ENCODE peak calls at places on chromosomes 11 and 22, in six cellular contexts. One of them, this sample, is unnamed. For H3K36me3, the result is how much of the 10 kb centered on the place peaks cover.

GRCh38 chr11:99513368-99513767 is 492.6 kb downstream of the CNTN5 start:
- DNase-seq in PC-3: no peak
- DNase-seq in sigmoid colon: no peak
- DNase-seq in tibial nerve: no peak
- DNase-seq in spleen: no peak
- DNase-seq in CD8-positive, alpha-beta memory T cell: no peak
- DNase-seq in this sample: no peak

GRCh38 chr11:96278039-96278897 is 64.7 kb downstream of the MAML2 start:
- DNase-seq in PC-3: peak
- DNase-seq in sigmoid colon: no peak
- DNase-seq in tibial nerve: no peak
- DNase-seq in spleen: no peak
- DNase-seq in CD8-positive, alpha-beta memory T cell: no peak
- DNase-seq in this sample: no peak

GRCh38 chr22:30483169-30483568 is 11.4 kb upstream of the SEC14L3 start:
- DNase-seq in PC-3: no peak
- DNase-seq in sigmoid colon: no peak
- DNase-seq in tibial nerve: no peak
- DNase-seq in spleen: no peak
- DNase-seq in CD8-positive, alpha-beta memory T cell: no peak
- DNase-seq in this sample: no peak

GRCh38 chr11:69521461-69521860 is 40.0 kb downstream of the LINC01488 start:
- DNase-seq in PC-3: no peak
- DNase-seq in sigmoid colon: no peak
- DNase-seq in tibial nerve: no peak
- DNase-seq in spleen: no peak
- DNase-seq in CD8-positive, alpha-beta memory T cell: peak
- DNase-seq in this sample: no peak

GRCh38 chr11:134640971-134641968 is 229.2 kb upstream of the B3GAT1 start:
- DNase-seq in PC-3: no peak
- DNase-seq in sigmoid colon: no peak
- DNase-seq in tibial nerve: no peak
- DNase-seq in spleen: no peak
- DNase-seq in CD8-positive, alpha-beta memory T cell: no peak
- DNase-seq in this sample: no peak

GRCh38 chr22:31891366-31892079 is 52.8 kb upstream of the YWHAH start:
- DNase-seq in PC-3: no peak
- DNase-seq in sigmoid colon: no peak
- DNase-seq in tibial nerve: no peak
- DNase-seq in spleen: no peak
- DNase-seq in CD8-positive, alpha-beta memory T cell: no peak
- DNase-seq in this sample: no peak

GRCh38 chr22:39690901-39691620 is 120.5 kb downstream of the CACNA1I start:
- DNase-seq in PC-3: no peak
- DNase-seq in sigmoid colon: no peak
- DNase-seq in tibial nerve: no peak
- DNase-seq in spleen: no peak
- DNase-seq in CD8-positive, alpha-beta memory T cell: no peak
- DNase-seq in this sample: no peak

GRCh38 chr22:46079093-46079860 is 71.0 kb upstream of the PPARA start:
- DNase-seq in PC-3: no peak
- DNase-seq in sigmoid colon: peak
- DNase-seq in tibial nerve: peak
- DNase-seq in spleen: peak
- DNase-seq in CD8-positive, alpha-beta memory T cell: peak
- DNase-seq in this sample: no peak

GRCh38 chr11:134429104-134429503 is 17.1 kb upstream of the B3GAT1 start:
- DNase-seq in PC-3: no peak
- DNase-seq in sigmoid colon: no peak
- DNase-seq in tibial nerve: no peak
- DNase-seq in spleen: no peak
- DNase-seq in CD8-positive, alpha-beta memory T cell: no peak
- DNase-seq in this sample: no peak

GRCh38 chr22:49796596-49797270 is 30.9 kb downstream of the BRD1 start:
- DNase-seq in PC-3: no peak
- DNase-seq in sigmoid colon: no peak
- DNase-seq in tibial nerve: no peak
- DNase-seq in spleen: no peak
- DNase-seq in CD8-positive, alpha-beta memory T cell: no peak
- DNase-seq in this sample: no peak

GRCh38 chr22:49793871-49794270 is 33.8 kb downstream of the BRD1 start:
- DNase-seq in PC-3: no peak
- DNase-seq in sigmoid colon: no peak
- DNase-seq in tibial nerve: no peak
- DNase-seq in spleen: no peak
- DNase-seq in CD8-positive, alpha-beta memory T cell: no peak
- DNase-seq in this sample: no peak

GRCh38 chr22:49797706-49798105 is 30.0 kb downstream of the BRD1 start:
- DNase-seq in PC-3: no peak
- DNase-seq in sigmoid colon: no peak
- DNase-seq in tibial nerve: no peak
- DNase-seq in spleen: no peak
- DNase-seq in CD8-positive, alpha-beta memory T cell: no peak
- DNase-seq in this sample: no peak

GRCh38 chr22:49793296-49793695 is 34.4 kb downstream of the BRD1 start:
- DNase-seq in PC-3: no peak
- DNase-seq in sigmoid colon: no peak
- DNase-seq in tibial nerve: no peak
- DNase-seq in spleen: no peak
- DNase-seq in CD8-positive, alpha-beta memory T cell: no peak
- DNase-seq in this sample: no peak

DNA sequence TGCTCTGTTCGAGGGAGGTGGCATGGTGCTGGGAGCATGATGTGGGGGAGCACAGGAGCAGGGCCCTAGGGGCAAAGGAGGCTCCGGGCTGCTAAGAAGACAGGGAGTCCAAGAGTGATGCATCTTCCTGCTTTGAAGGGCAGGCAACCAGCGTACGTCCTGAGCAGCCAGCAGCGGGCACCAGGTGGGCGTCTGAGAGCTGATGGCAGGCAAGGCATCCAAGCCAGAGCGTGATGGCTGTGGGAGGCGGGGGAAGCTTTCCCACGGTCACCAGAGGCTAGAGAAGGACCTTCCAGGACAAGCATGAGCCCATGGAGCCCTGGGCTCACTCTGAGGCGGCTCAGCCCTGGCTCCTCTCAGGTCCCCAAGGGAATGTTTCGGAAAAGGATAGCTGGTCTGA is 32.2 kb downstream of the BRD1 start:
- DNase-seq in PC-3: no peak
- DNase-seq in sigmoid colon: no peak
- DNase-seq in tibial nerve: no peak
- DNase-seq in spleen: no peak
- DNase-seq in CD8-positive, alpha-beta memory T cell: no peak
- DNase-seq in this sample: no peak
- H3K36me3 ChIP-seq in PC-3: under half
- H3K36me3 ChIP-seq in sigmoid colon: under half
- H3K36me3 ChIP-seq in tibial nerve: half or more
- H3K36me3 ChIP-seq in spleen: half or more
- H3K36me3 ChIP-seq in CD8-positive, alpha-beta memory T cell: half or more
- H3K36me3 ChIP-seq in this sample: under half

DNA sequence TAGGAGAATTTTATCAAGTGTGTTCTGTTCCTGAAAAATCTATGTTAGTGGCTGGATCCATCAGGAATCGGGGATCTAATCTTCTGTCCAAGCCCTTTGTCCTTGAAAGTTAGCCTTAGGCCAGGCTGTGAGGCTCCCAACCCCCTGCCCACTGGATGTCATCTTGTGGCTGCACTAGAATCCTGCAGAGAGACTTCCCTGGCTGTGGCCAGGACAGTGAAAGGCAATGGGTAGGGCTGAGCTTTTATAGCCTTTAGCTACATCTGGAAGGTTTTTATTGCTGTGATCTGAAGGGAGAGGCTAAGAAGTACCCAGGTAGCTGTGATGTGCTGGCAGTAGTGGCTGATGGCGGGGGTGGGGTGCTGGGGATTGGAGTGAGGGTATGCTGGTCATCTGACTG is 2.1 kb downstream of the OAF start:
- DNase-seq in PC-3: peak
- DNase-seq in sigmoid colon: no peak
- DNase-seq in tibial nerve: no peak
- DNase-seq in spleen: no peak
- DNase-seq in CD8-positive, alpha-beta memory T cell: no peak
- DNase-seq in this sample: no peak
- H3K4me3 ChIP-seq in PC-3: peak
- H3K4me3 ChIP-seq in sigmoid colon: peak
- H3K4me3 ChIP-seq in tibial nerve: peak
- H3K4me3 ChIP-seq in spleen: no peak
- H3K4me3 ChIP-seq in CD8-positive, alpha-beta memory T cell: no peak
- H3K4me3 ChIP-seq in this sample: peak

DNA sequence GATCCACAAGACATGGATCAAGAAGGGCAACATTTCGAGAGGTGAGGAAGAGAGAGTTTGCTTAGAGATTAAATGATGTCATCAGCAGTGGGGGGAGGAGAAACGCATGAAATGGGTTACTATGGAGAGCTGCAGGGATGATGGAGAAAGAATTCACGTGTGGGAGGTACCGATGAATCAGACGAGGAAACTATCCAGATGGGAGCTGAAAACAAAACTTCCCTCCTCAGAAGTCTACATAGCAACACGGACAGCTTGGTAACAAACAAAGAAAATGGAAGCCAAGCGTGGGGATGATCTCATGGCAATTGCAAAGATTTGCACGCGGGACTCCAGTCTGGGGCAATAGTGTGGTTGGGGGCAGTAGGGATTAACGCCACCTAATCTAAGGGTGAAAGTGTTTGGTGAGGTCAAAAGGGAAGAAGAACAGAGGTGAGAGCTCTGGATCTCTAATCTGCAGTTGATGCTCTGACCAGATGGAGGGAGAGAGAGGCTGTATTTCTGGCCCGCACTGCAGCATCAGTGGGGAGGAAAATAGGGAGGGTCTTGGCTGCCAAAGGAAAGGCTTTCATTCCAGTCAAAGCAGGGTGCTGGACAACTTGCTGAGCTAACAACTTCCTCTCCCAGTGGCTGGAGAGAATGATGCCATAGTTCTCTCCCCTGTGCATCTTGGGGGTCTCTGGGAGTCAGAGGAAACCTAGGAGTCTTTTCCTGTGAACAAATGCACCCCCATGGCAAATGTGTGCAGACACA is 43.4 kb upstream of the CSNK2A3 start:
- DNase-seq in PC-3: no peak
- DNase-seq in sigmoid colon: no peak
- DNase-seq in tibial nerve: no peak
- DNase-seq in spleen: no peak
- DNase-seq in CD8-positive, alpha-beta memory T cell: no peak
- DNase-seq in this sample: no peak
- H3K27ac ChIP-seq in PC-3: no peak
- H3K27ac ChIP-seq in sigmoid colon: peak
- H3K27ac ChIP-seq in tibial nerve: no peak
- H3K27ac ChIP-seq in spleen: no peak
- H3K27ac ChIP-seq in CD8-positive, alpha-beta memory T cell: no peak
- H3K27ac ChIP-seq in this sample: no peak

GRCh38 chr22:20577045-20577444 is 69.6 kb downstream of the MED15 start:
- DNase-seq in PC-3: no peak
- DNase-seq in sigmoid colon: no peak
- DNase-seq in tibial nerve: no peak
- DNase-seq in spleen: peak
- DNase-seq in CD8-positive, alpha-beta memory T cell: no peak
- DNase-seq in this sample: no peak
- H3K36me3 ChIP-seq in PC-3: under half
- H3K36me3 ChIP-seq in sigmoid colon: under half
- H3K36me3 ChIP-seq in tibial nerve: half or more
- H3K36me3 ChIP-seq in spleen: half or more
- H3K36me3 ChIP-seq in CD8-positive, alpha-beta memory T cell: half or more
- H3K36me3 ChIP-seq in this sample: under half

DNA sequence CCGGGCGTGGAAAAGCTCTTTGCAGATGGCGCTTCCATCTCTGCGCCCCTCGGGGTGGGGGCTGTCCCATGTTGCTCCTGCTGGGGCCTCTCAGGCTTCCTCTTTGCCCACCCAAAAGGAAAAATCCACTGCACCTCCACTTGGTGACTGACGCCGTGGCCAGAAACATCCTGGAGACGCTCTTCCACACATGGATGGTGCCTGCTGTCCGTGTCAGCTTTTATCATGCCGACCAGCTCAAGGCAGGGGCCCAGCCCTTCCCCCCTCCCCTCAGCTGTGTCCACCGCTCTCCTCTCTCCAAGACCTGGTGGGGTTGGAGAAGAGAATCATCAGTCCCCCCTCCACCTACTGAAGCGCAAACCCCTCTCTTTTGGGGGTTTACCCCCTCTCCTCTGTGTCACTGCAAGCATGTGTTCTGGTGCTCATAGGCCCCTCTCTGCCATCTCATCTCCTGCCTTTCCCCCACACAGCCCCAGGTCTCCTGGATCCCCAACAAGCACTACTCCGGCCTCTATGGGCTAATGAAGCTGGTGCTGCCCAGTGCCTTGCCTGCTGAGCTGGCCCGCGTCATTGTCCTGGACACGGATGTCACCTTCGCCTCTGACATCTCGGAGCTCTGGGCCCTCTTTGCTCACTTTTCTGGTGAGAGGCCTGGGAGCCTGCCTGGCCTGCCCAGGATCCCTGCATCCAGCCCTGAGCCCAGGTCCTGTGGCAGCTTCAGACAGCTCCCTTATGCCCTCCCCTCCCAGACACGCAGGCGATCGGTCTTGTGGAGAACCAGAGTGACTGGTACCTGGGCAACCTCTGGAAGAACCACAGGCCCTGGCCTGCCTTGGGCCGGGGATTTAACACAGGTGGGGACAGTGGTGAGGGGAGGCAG is 1.8 kb downstream of the LARGE2 start:
- DNase-seq in PC-3: no peak
- DNase-seq in sigmoid colon: peak
- DNase-seq in tibial nerve: peak
- DNase-seq in spleen: peak
- DNase-seq in CD8-positive, alpha-beta memory T cell: no peak
- DNase-seq in this sample: no peak
- H3K4me3 ChIP-seq in PC-3: no peak
- H3K4me3 ChIP-seq in sigmoid colon: no peak
- H3K4me3 ChIP-seq in tibial nerve: no peak
- H3K4me3 ChIP-seq in spleen: no peak
- H3K4me3 ChIP-seq in CD8-positive, alpha-beta memory T cell: no peak
- H3K4me3 ChIP-seq in this sample: no peak

DNA sequence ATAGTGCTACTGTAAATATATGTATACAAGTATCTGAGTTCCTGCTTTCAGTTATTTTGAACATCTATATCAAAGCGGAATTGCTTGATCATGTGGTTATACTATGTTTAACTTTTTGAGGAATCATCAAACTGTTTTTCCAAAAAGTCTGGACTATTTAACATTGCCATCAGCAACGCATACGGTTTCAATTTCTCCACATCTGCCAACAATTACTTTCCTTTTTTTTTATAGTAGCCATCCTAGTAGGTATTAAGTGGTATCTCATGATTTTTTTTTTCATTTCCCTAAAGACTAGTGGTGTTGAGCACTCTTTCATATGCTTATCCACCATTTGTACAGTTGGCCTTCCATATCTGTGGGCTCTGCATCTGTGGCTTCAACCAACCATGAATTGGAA is 1.3 kb upstream of the UBE4A start:
- DNase-seq in PC-3: no peak
- DNase-seq in sigmoid colon: no peak
- DNase-seq in tibial nerve: no peak
- DNase-seq in spleen: no peak
- DNase-seq in CD8-positive, alpha-beta memory T cell: no peak
- DNase-seq in this sample: no peak
- H3K27ac ChIP-seq in PC-3: no peak
- H3K27ac ChIP-seq in sigmoid colon: no peak
- H3K27ac ChIP-seq in tibial nerve: no peak
- H3K27ac ChIP-seq in spleen: no peak
- H3K27ac ChIP-seq in CD8-positive, alpha-beta memory T cell: no peak
- H3K27ac ChIP-seq in this sample: no peak

This sample was measured in heart right ventricle.